ENCODE peak calls at places on chromosomes 7 and 10, in four cellular contexts. One of them, this sample, is unnamed.
A peak's percentile ranks its signal among the peaks of the same experiment; 100 is the strongest.

GRCh38 chr10:15385552-15386455 is 14.7 kb upstream of the FAM171A1 start:
- DNase-seq in AG08395: no peak
- DNase-seq in left ventricle myocardium inferior: no peak
- DNase-seq in left cardiac atrium: no peak
- DNase-seq in this sample: no peak

GRCh38 chr7:78472519-78472918 is 673.9 kb downstream of the PHTF2 start:
- DNase-seq in left ventricle myocardium inferior: no peak
- DNase-seq in left cardiac atrium: no peak
- DNase-seq in AG08395: peak; percentile 81
- DNase-seq in this sample: no peak

GRCh38 chr10:114332301-114332797 is 72.0 kb downstream of the AFAP1L2 start:
- DNase-seq in left ventricle myocardium inferior: no peak
- DNase-seq in left cardiac atrium: no peak
- DNase-seq in AG08395: no peak
- DNase-seq in this sample: no peak

GRCh38 chr10:22853906-22854447 is 73.9 kb upstream of the ARMC3 start:
- DNase-seq in left ventricle myocardium inferior: no peak
- DNase-seq in left cardiac atrium: no peak
- DNase-seq in AG08395: no peak
- DNase-seq in this sample: no peak

GRCh38 chr10:102752266-102752930 is 8.7 kb downstream of the WBP1L start:
- DNase-seq in AG08395: peak; percentile 90
- DNase-seq in left ventricle myocardium inferior: no peak
- DNase-seq in left cardiac atrium: no peak
- DNase-seq in this sample: no peak

GRCh38 chr7:42869131-42870020 is 42.5 kb downstream of the C7orf25 start:
- DNase-seq in AG08395: peak; percentile 21
- DNase-seq in left cardiac atrium: no peak
- DNase-seq in left ventricle myocardium inferior: no peak
- DNase-seq in this sample: no peak

GRCh38 chr10:131166486-131166885 is 145.0 kb downstream of the TCERG1L start:
- DNase-seq in left ventricle myocardium inferior: no peak
- DNase-seq in left cardiac atrium: no peak
- DNase-seq in AG08395: no peak
- DNase-seq in this sample: no peak

GRCh38 chr10:58993480-58994221 is 182.8 kb upstream of the PHYHIPL start:
- DNase-seq in left ventricle myocardium inferior: no peak
- DNase-seq in AG08395: no peak
- DNase-seq in left cardiac atrium: no peak
- DNase-seq in this sample: no peak

This sample was measured in psoas muscle.